ENCODE peak calls at places on chromosomes 13 and 19, in seven cellular contexts. One of them, this sample, is unnamed.

GRCh38 chr13:95133498-95133897 is 167.8 kb downstream of the ABCC4 start:
- DNase-seq in substantia nigra: no peak
- DNase-seq in tibial artery: no peak
- DNase-seq in caudate nucleus: no peak
- DNase-seq in neural progenitor cell: no peak
- DNase-seq in H9: peak
- DNase-seq in effector memory CD4-positive, alpha-beta T cell: no peak
- DNase-seq in this sample: no peak

GRCh38 chr19:35195822-35196221 is 32.7 kb downstream of the FAM187B start:
- DNase-seq in substantia nigra: no peak
- DNase-seq in effector memory CD4-positive, alpha-beta T cell: no peak
- DNase-seq in caudate nucleus: no peak
- DNase-seq in neural progenitor cell: no peak
- DNase-seq in tibial artery: no peak
- DNase-seq in H9: no peak
- DNase-seq in this sample: no peak

GRCh38 chr19:56751078-56751489 is 79.5 kb upstream of the ZNF835 start:
- DNase-seq in tibial artery: no peak
- DNase-seq in effector memory CD4-positive, alpha-beta T cell: no peak
- DNase-seq in caudate nucleus: peak
- DNase-seq in neural progenitor cell: no peak
- DNase-seq in H9: no peak
- DNase-seq in substantia nigra: peak
- DNase-seq in this sample: peak

GRCh38 chr13:108855737-108856387 is 226.5 kb downstream of the MYO16 start:
- DNase-seq in tibial artery: no peak
- DNase-seq in neural progenitor cell: no peak
- DNase-seq in H9: no peak
- DNase-seq in effector memory CD4-positive, alpha-beta T cell: no peak
- DNase-seq in caudate nucleus: no peak
- DNase-seq in substantia nigra: no peak
- DNase-seq in this sample: no peak

GRCh38 chr13:84303035-84303434 is 420.8 kb upstream of the SLITRK1 start:
- DNase-seq in neural progenitor cell: no peak
- DNase-seq in substantia nigra: no peak
- DNase-seq in caudate nucleus: no peak
- DNase-seq in effector memory CD4-positive, alpha-beta T cell: no peak
- DNase-seq in H9: no peak
- DNase-seq in tibial artery: no peak
- DNase-seq in this sample: no peak

GRCh38 chr19:50315773-50316448 is 13.3 kb downstream of the KCNC3 start:
- DNase-seq in neural progenitor cell: peak
- DNase-seq in substantia nigra: no peak
- DNase-seq in effector memory CD4-positive, alpha-beta T cell: no peak
- DNase-seq in H9: peak
- DNase-seq in tibial artery: no peak
- DNase-seq in caudate nucleus: no peak
- DNase-seq in this sample: peak

GRCh38 chr19:38298841-38299680 is 5.0 kb upstream of the C19orf33 start:
- DNase-seq in effector memory CD4-positive, alpha-beta T cell: no peak
- DNase-seq in tibial artery: no peak
- DNase-seq in caudate nucleus: no peak
- DNase-seq in substantia nigra: no peak
- DNase-seq in H9: no peak
- DNase-seq in neural progenitor cell: no peak
- DNase-seq in this sample: no peak

GRCh38 chr19:35265126-35265995 is 3.4 kb upstream of the USF2 start:
- DNase-seq in H9: peak
- DNase-seq in tibial artery: peak
- DNase-seq in substantia nigra: no peak
- DNase-seq in caudate nucleus: no peak
- DNase-seq in neural progenitor cell: no peak
- DNase-seq in effector memory CD4-positive, alpha-beta T cell: no peak
- DNase-seq in this sample: no peak

GRCh38 chr19:47110521-47111080 is 3.0 kb downstream of the ZC3H4 start:
- DNase-seq in substantia nigra: no peak
- DNase-seq in caudate nucleus: no peak
- DNase-seq in neural progenitor cell: peak
- DNase-seq in tibial artery: no peak
- DNase-seq in effector memory CD4-positive, alpha-beta T cell: peak
- DNase-seq in H9: no peak
- DNase-seq in this sample: peak

GRCh38 chr13:44493213-44493812 is 82.8 kb downstream of the TSC22D1 start:
- DNase-seq in H9: no peak
- DNase-seq in caudate nucleus: no peak
- DNase-seq in neural progenitor cell: peak
- DNase-seq in tibial artery: no peak
- DNase-seq in substantia nigra: no peak
- DNase-seq in effector memory CD4-positive, alpha-beta T cell: no peak
- DNase-seq in this sample: no peak

GRCh38 chr19:44741841-44742352 is 6.6 kb upstream of the BCL3 start:
- DNase-seq in neural progenitor cell: peak
- DNase-seq in tibial artery: peak
- DNase-seq in effector memory CD4-positive, alpha-beta T cell: no peak
- DNase-seq in substantia nigra: peak
- DNase-seq in caudate nucleus: peak
- DNase-seq in H9: peak
- DNase-seq in this sample: peak

GRCh38 chr19:35801828-35802227 is 10.8 kb downstream of the PRODH2 start:
- DNase-seq in tibial artery: no peak
- DNase-seq in substantia nigra: no peak
- DNase-seq in neural progenitor cell: no peak
- DNase-seq in caudate nucleus: no peak
- DNase-seq in H9: no peak
- DNase-seq in effector memory CD4-positive, alpha-beta T cell: no peak
- DNase-seq in this sample: no peak

GRCh38 chr19:54430306-54431254 is 15.3 kb downstream of the TTYH1 start:
- DNase-seq in substantia nigra: peak
- DNase-seq in tibial artery: no peak
- DNase-seq in neural progenitor cell: peak
- DNase-seq in H9: peak
- DNase-seq in caudate nucleus: peak
- DNase-seq in effector memory CD4-positive, alpha-beta T cell: no peak
- DNase-seq in this sample: peak

GRCh38 chr13:100588350-100589177 is at the start of gene GGACT:
- DNase-seq in substantia nigra: no peak
- DNase-seq in H9: peak
- DNase-seq in caudate nucleus: peak
- DNase-seq in effector memory CD4-positive, alpha-beta T cell: peak
- DNase-seq in neural progenitor cell: peak
- DNase-seq in tibial artery: peak
- DNase-seq in this sample: peak

GRCh38 chr13:50636007-50636704 is 207.3 kb downstream of the DLEU7 start:
- DNase-seq in caudate nucleus: no peak
- DNase-seq in substantia nigra: no peak
- DNase-seq in effector memory CD4-positive, alpha-beta T cell: no peak
- DNase-seq in neural progenitor cell: peak
- DNase-seq in H9: peak
- DNase-seq in tibial artery: no peak
- DNase-seq in this sample: no peak

GRCh38 chr19:5903054-5903501 is 512 bp downstream of the NDUFA11 start:
- DNase-seq in effector memory CD4-positive, alpha-beta T cell: no peak
- DNase-seq in neural progenitor cell: no peak
- DNase-seq in caudate nucleus: no peak
- DNase-seq in H9: no peak
- DNase-seq in substantia nigra: no peak
- DNase-seq in tibial artery: no peak
- DNase-seq in this sample: no peak

GRCh38 chr13:25827986-25828385 is 223.8 kb downstream of the SHISA2 start:
- DNase-seq in H9: no peak
- DNase-seq in substantia nigra: no peak
- DNase-seq in tibial artery: no peak
- DNase-seq in neural progenitor cell: no peak
- DNase-seq in caudate nucleus: no peak
- DNase-seq in effector memory CD4-positive, alpha-beta T cell: no peak
- DNase-seq in this sample: no peak

GRCh38 chr19:13195678-13196077 is 45.5 kb downstream of the IER2 start:
- DNase-seq in effector memory CD4-positive, alpha-beta T cell: peak
- DNase-seq in H9: peak
- DNase-seq in neural progenitor cell: peak
- DNase-seq in substantia nigra: no peak
- DNase-seq in caudate nucleus: no peak
- DNase-seq in tibial artery: no peak
- DNase-seq in this sample: no peak

GRCh38 chr13:76329004-76329403 is 557.2 kb downstream of the KCTD12 start:
- DNase-seq in H9: no peak
- DNase-seq in caudate nucleus: no peak
- DNase-seq in substantia nigra: no peak
- DNase-seq in effector memory CD4-positive, alpha-beta T cell: no peak
- DNase-seq in neural progenitor cell: no peak
- DNase-seq in tibial artery: no peak
- DNase-seq in this sample: no peak

GRCh38 chr13:108902557-108903155 is 273.2 kb downstream of the MYO16 start:
- DNase-seq in caudate nucleus: no peak
- DNase-seq in effector memory CD4-positive, alpha-beta T cell: no peak
- DNase-seq in substantia nigra: no peak
- DNase-seq in tibial artery: no peak
- DNase-seq in H9: no peak
- DNase-seq in neural progenitor cell: no peak
- DNase-seq in this sample: no peak

GRCh38 chr19:21519488-21519887 is 14.1 kb downstream of the ZNF429 start:
- DNase-seq in neural progenitor cell: no peak
- DNase-seq in caudate nucleus: no peak
- DNase-seq in tibial artery: no peak
- DNase-seq in substantia nigra: no peak
- DNase-seq in H9: no peak
- DNase-seq in effector memory CD4-positive, alpha-beta T cell: no peak
- DNase-seq in this sample: no peak

GRCh38 chr19:37998801-37999308 is 91.8 kb downstream of the SIPA1L3 start:
- DNase-seq in substantia nigra: no peak
- DNase-seq in H9: no peak
- DNase-seq in effector memory CD4-positive, alpha-beta T cell: no peak
- DNase-seq in tibial artery: no peak
- DNase-seq in neural progenitor cell: no peak
- DNase-seq in caudate nucleus: no peak
- DNase-seq in this sample: no peak

GRCh38 chr13:39039033-39039432 is 777 bp downstream of the NHLRC3 start:
- DNase-seq in tibial artery: no peak
- DNase-seq in caudate nucleus: no peak
- DNase-seq in effector memory CD4-positive, alpha-beta T cell: no peak
- DNase-seq in neural progenitor cell: no peak
- DNase-seq in substantia nigra: no peak
- DNase-seq in H9: no peak
- DNase-seq in this sample: no peak

GRCh38 chr19:10136936-10137335 is 17.2 kb upstream of the EIF3G start:
- DNase-seq in tibial artery: no peak
- DNase-seq in substantia nigra: no peak
- DNase-seq in H9: no peak
- DNase-seq in neural progenitor cell: no peak
- DNase-seq in caudate nucleus: no peak
- DNase-seq in effector memory CD4-positive, alpha-beta T cell: no peak
- DNase-seq in this sample: no peak
- H3K27ac ChIP-seq in tibial artery: no peak
- H3K27ac ChIP-seq in substantia nigra: no peak
- H3K27ac ChIP-seq in H9: no peak
- H3K27ac ChIP-seq in neural progenitor cell: no peak
- H3K27ac ChIP-seq in caudate nucleus: no peak
- H3K27ac ChIP-seq in effector memory CD4-positive, alpha-beta T cell: no peak
- H3K27ac ChIP-seq in this sample: no peak

GRCh38 chr13:113000575-113000974 is 31.6 kb downstream of the MCF2L start:
- DNase-seq in H9: no peak
- DNase-seq in tibial artery: no peak
- DNase-seq in effector memory CD4-positive, alpha-beta T cell: no peak
- DNase-seq in substantia nigra: no peak
- DNase-seq in caudate nucleus: no peak
- DNase-seq in neural progenitor cell: no peak
- DNase-seq in this sample: no peak

GRCh38 chr13:112999414-113000177 is 30.6 kb downstream of the MCF2L start:
- DNase-seq in neural progenitor cell: no peak
- DNase-seq in H9: no peak
- DNase-seq in tibial artery: no peak
- DNase-seq in caudate nucleus: no peak
- DNase-seq in effector memory CD4-positive, alpha-beta T cell: no peak
- DNase-seq in substantia nigra: no peak
- DNase-seq in this sample: no peak

GRCh38 chr13:112997188-112998135 is 28.4 kb downstream of the MCF2L start:
- DNase-seq in caudate nucleus: no peak
- DNase-seq in tibial artery: no peak
- DNase-seq in substantia nigra: no peak
- DNase-seq in effector memory CD4-positive, alpha-beta T cell: no peak
- DNase-seq in neural progenitor cell: no peak
- DNase-seq in H9: no peak
- DNase-seq in this sample: no peak

GRCh38 chr13:112996671-112997091 is 27.7 kb downstream of the MCF2L start:
- DNase-seq in tibial artery: no peak
- DNase-seq in neural progenitor cell: no peak
- DNase-seq in effector memory CD4-positive, alpha-beta T cell: no peak
- DNase-seq in caudate nucleus: no peak
- DNase-seq in H9: no peak
- DNase-seq in substantia nigra: no peak
- DNase-seq in this sample: no peak

GRCh38 chr13:112998506-112999280 is 29.7 kb downstream of the MCF2L start:
- DNase-seq in H9: no peak
- DNase-seq in effector memory CD4-positive, alpha-beta T cell: no peak
- DNase-seq in tibial artery: no peak
- DNase-seq in caudate nucleus: no peak
- DNase-seq in neural progenitor cell: no peak
- DNase-seq in substantia nigra: no peak
- DNase-seq in this sample: no peak
- H3K27ac ChIP-seq in H9: no peak
- H3K27ac ChIP-seq in effector memory CD4-positive, alpha-beta T cell: no peak
- H3K27ac ChIP-seq in tibial artery: no peak
- H3K27ac ChIP-seq in caudate nucleus: no peak
- H3K27ac ChIP-seq in neural progenitor cell: no peak
- H3K27ac ChIP-seq in substantia nigra: peak
- H3K27ac ChIP-seq in this sample: no peak

GRCh38 chr13:103312467-103312866 is 246.2 kb upstream of the SLC10A2 start:
- DNase-seq in caudate nucleus: no peak
- DNase-seq in H9: no peak
- DNase-seq in effector memory CD4-positive, alpha-beta T cell: no peak
- DNase-seq in substantia nigra: no peak
- DNase-seq in neural progenitor cell: no peak
- DNase-seq in tibial artery: no peak
- DNase-seq in this sample: no peak

DNA sequence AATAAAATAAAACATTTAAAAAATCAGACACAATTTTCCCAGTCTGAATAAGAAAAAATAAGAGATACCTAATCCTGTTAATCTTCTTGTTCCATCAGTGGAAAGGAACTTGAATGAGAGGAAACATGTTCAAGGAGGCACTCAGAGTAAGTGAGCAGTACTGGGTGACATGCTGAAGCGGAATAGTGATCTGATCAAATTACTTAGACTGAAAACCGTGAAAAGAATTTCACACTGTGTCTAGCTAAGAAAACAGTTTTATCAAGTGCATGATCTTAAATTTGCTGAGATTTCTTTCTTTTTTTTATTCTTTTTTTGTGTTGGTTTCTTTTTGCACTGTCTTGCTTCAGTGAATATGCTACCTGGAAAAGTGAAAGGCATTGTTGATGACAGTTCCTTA is 249.5 kb upstream of the SLC10A2 start:
- DNase-seq in H9: no peak
- DNase-seq in neural progenitor cell: no peak
- DNase-seq in substantia nigra: no peak
- DNase-seq in effector memory CD4-positive, alpha-beta T cell: no peak
- DNase-seq in tibial artery: no peak
- DNase-seq in caudate nucleus: no peak
- DNase-seq in this sample: no peak
- H3K27ac ChIP-seq in H9: no peak
- H3K27ac ChIP-seq in neural progenitor cell: no peak
- H3K27ac ChIP-seq in substantia nigra: no peak
- H3K27ac ChIP-seq in effector memory CD4-positive, alpha-beta T cell: no peak
- H3K27ac ChIP-seq in tibial artery: no peak
- H3K27ac ChIP-seq in caudate nucleus: no peak
- H3K27ac ChIP-seq in this sample: no peak

GRCh38 chr19:12064266-12065099 is at the start of gene ZNF844:
- DNase-seq in caudate nucleus: peak
- DNase-seq in tibial artery: peak
- DNase-seq in neural progenitor cell: peak
- DNase-seq in H9: peak
- DNase-seq in effector memory CD4-positive, alpha-beta T cell: peak
- DNase-seq in substantia nigra: peak
- DNase-seq in this sample: peak

GRCh38 chr19:12065100-12065538 is 588 bp downstream of the ZNF844 start:
- DNase-seq in H9: no peak
- DNase-seq in neural progenitor cell: no peak
- DNase-seq in caudate nucleus: no peak
- DNase-seq in effector memory CD4-positive, alpha-beta T cell: no peak
- DNase-seq in substantia nigra: no peak
- DNase-seq in tibial artery: peak
- DNase-seq in this sample: peak
- H3K27ac ChIP-seq in H9: no peak
- H3K27ac ChIP-seq in neural progenitor cell: no peak
- H3K27ac ChIP-seq in caudate nucleus: peak
- H3K27ac ChIP-seq in effector memory CD4-positive, alpha-beta T cell: peak
- H3K27ac ChIP-seq in substantia nigra: peak
- H3K27ac ChIP-seq in tibial artery: peak
- H3K27ac ChIP-seq in this sample: no peak

This sample was measured in A673.